ENCODE peak calls at places on chromosomes 6 and 20, in ten cellular contexts. A, W, M, F, H, U, I, Q, E and N are unnamed samples.

GRCh38 chr20:38210741-38211140 is 45.7 kb upstream of the TGM2 start:
- DNase-seq in A (no peak), W (peak; percentile 13), M (no peak), F (no peak), H (no peak), U (no peak), I (no peak), Q (no peak), E (no peak), N (no peak)

GRCh38 chr6:17057322-17057721 is 44.5 kb upstream of the STMND1 start:
- DNase-seq in A (no peak), W (no peak), M (no peak), F (no peak), H (no peak), U (peak; percentile 48), I (peak; percentile 21), Q (no peak), E (no peak), N (no peak)

GRCh38 chr20:63050406-63050805 is 43.6 kb upstream of the BHLHE23 start:
- DNase-seq in A (no peak), W (no peak), M (no peak), F (no peak), H (no peak), U (no peak), I (no peak), Q (no peak), E (no peak), N (no peak)

GRCh38 chr6:117976030-117976651 is 69.1 kb downstream of the SLC35F1 start:
- DNase-seq in A (no peak), W (no peak), M (peak; percentile 59), F (no peak), H (no peak), U (peak; percentile 41), I (peak; percentile 67), Q (peak; percentile 67), E (no peak), N (no peak)

GRCh38 chr6:4055420-4056041 is 23.4 kb downstream of the FAM217A start:
- DNase-seq in A (peak; percentile 41), W (peak; percentile 44), M (no peak), F (no peak), H (no peak), U (peak; percentile 77), I (peak; percentile 71), Q (peak; percentile 28), E (no peak), N (no peak)

GRCh38 chr6:113690255-113690956 is 166.7 kb upstream of the MARCKS start:
- DNase-seq in A (no peak), W (no peak), M (peak; percentile 68), F (no peak), H (no peak), U (peak; percentile 89), I (peak; percentile 84), Q (peak; percentile 62), E (no peak), N (no peak)

GRCh38 chr6:103797738-103798137 is 1062.0 kb downstream of the HACE1 start:
- DNase-seq in A (no peak), W (no peak), M (no peak), F (no peak), H (no peak), U (no peak), I (peak; percentile 7), Q (peak; percentile 12), E (no peak), N (no peak)

GRCh38 chr20:2304180-2304579 is 8.4 kb downstream of the TGM3 start:
- DNase-seq in A (no peak), W (no peak), M (no peak), F (no peak), H (no peak), U (no peak), I (no peak), Q (no peak), E (no peak), N (no peak)

GRCh38 chr6:46930331-46930730 is 8.6 kb upstream of the ADGRF5 start:
- DNase-seq in A (no peak), W (no peak), M (no peak), F (no peak), H (no peak), U (no peak), I (no peak), Q (no peak), E (no peak), N (no peak)

GRCh38 chr20:33832113-33832853 is 21.1 kb downstream of the CHMP4B start:
- DNase-seq in A (no peak), W (no peak), M (no peak), F (no peak), H (no peak), U (no peak), I (peak; percentile 67), Q (no peak), E (no peak), N (no peak)

GRCh38 chr20:45833883-45834796 is 541 bp downstream of the SNX21 start:
- DNase-seq in A (peak; percentile 66), W (peak; percentile 73), M (peak; percentile 43), F (peak; percentile 74), H (peak; percentile 54), U (peak; percentile 73), I (peak; percentile 75), Q (no peak), E (peak; percentile 62), N (peak; percentile 82)

GRCh38 chr6:138499303-138499991 is at the start of gene NHSL1:
- DNase-seq in A (no peak), W (no peak), M (peak; percentile 58), F (no peak), H (peak; percentile 43), U (no peak), I (no peak), Q (no peak), E (no peak), N (no peak)

GRCh38 chr6:47428746-47429664 is 48.6 kb upstream of the CD2AP start:
- DNase-seq in A (no peak), W (no peak), M (no peak), F (no peak), H (no peak), U (no peak), I (no peak), Q (no peak), E (no peak), N (no peak)

GRCh38 chr6:13558718-13559117 is 15.7 kb upstream of the SIRT5 start:
- DNase-seq in A (no peak), W (no peak), M (no peak), F (no peak), H (no peak), U (no peak), I (no peak), Q (no peak), E (no peak), N (no peak)

DNA sequence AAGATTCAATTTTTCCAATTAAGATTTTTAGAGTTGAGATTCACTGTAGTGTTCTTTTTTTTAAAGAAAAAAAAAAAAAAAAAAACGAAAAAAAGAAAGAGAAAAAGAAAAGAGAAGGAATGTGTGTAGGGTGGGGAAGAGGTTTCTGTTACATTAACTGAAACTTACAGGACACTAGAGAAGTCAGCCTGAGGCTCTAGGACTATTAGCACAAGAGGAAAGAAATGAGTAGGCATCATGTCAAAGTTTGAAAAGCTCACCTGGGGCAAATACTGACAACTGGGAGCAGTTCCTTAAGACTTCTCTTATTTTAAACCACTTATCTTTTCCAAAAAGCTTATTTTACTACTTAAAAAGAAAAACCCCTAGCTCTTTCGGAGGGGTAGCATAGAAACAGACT is 185.9 kb downstream of the DST start:
- DNase-seq in A (no peak), W (no peak), M (no peak), F (no peak), H (no peak), U (no peak), I (no peak), Q (no peak), E (no peak), N (no peak)
- TF ChIP-seq CTCF in A (no peak), W (no peak), M (no peak), F (no peak), H (no peak), U (no peak), I (no peak), Q (no peak), E (no peak), N (no peak)

GRCh38 chr6:122788208-122788607 is 850 bp upstream of the SMPDL3A start:
- DNase-seq in A (no peak), W (no peak), M (no peak), F (no peak), H (no peak), U (no peak), I (no peak), Q (no peak), E (no peak), N (no peak)
- H3K4me3 ChIP-seq in A (no peak overlapping the region), W (no peak overlapping the region), M (no peak overlapping the region), F (no peak overlapping the region), H (peak overlapping the region; percentile 71), U (peak overlapping the region; percentile 82), I (no peak overlapping the region), Q (peak overlapping the region; percentile 66), E (peak overlapping the region; percentile 76), N (peak overlapping the region; percentile 80)

GRCh38 chr6:23002044-23002619 is 432.8 kb downstream of the HDGFL1 start:
- DNase-seq in A (no peak), W (no peak), M (no peak), F (no peak), H (no peak), U (no peak), I (no peak), Q (no peak), E (no peak), N (no peak)

GRCh38 chr6:23006656-23007055 is 437.3 kb downstream of the HDGFL1 start:
- DNase-seq in A (no peak), W (no peak), M (no peak), F (no peak), H (no peak), U (peak; percentile 22), I (no peak), Q (no peak), E (no peak), N (no peak)

DNA sequence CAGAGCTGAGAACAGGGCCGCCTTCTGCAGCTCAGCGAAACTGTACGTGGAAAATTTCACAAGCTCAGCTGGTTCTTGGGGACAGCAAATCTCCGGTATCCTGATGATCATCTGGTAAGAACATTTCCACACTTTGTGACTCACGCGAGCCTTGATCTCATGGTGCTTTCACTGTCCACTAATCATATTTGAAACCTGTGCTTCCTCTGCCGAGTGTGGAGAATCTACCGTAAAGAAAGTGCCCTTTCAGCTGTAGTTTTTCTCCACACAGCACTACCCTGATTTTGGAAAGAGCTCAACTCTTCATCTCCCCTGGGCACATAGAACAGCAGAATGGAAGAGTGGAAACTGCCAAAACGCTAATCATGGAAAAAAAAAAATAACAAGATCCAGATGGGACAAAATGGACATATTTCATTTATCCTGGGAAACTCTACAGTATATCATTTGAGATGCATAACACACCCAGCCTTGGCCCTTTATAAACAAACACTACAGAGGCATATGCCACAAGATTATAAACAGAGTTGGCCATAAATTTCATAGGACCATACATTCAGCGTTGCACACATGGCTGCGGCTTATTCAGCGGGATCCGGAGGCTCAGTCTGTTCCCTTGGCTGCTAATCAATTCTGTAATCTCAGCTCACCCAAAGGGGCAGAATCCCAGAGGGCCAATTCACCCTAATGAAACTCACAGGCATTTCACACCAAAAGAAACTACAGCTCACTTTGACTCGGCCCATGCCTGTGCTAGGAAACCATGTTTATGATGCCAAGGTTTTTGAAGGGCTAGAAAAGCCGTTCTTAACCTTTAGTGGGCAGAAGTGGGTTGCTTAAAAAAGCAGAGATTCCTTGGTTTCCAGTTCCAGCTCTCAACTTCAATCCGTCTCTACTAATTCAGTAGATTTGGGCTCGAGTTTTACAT is 434.6 kb downstream of the HDGFL1 start:
- DNase-seq in A (no peak), W (peak; percentile 43), M (no peak), F (no peak), H (no peak), U (peak; percentile 99), I (peak; percentile 76), Q (no peak), E (no peak), N (no peak)
- TF ChIP-seq CTCF in A (no peak), W (no peak), M (no peak), F (no peak), H (no peak), U (peak; percentile 22), I (no peak), Q (no peak), E (no peak), N (no peak)

GRCh38 chr6:148776321-148776966 is 29.6 kb downstream of the UST start:
- DNase-seq in A (no peak), W (no peak), M (no peak), F (no peak), H (no peak), U (peak; percentile 93), I (peak; percentile 88), Q (no peak), E (no peak), N (no peak)
- H3K4me3 ChIP-seq in A (no peak overlapping the region), W (no peak overlapping the region), M (no peak overlapping the region), F (no peak overlapping the region), H (no peak overlapping the region), U (peak overlapping the region; percentile 17), I (no peak overlapping the region), Q (no peak overlapping the region), E (no peak overlapping the region), N (peak overlapping the region; percentile 11)